ENCODE peak calls at places on chromosomes 13 and 19, in seven cellular contexts. One of them, this sample, is unnamed.

GRCh38 chr19:35557539-35558399 is 5.7 kb downstream of the ATP4A start:
- DNase-seq in bronchial epithelial cell: peak; percentile 34
- DNase-seq in C1 segment of cervical spinal cord: no peak
- DNase-seq in fibroblast of lung: peak; percentile 37
- DNase-seq in mesothelial cell of epicardium: peak; percentile 82
- DNase-seq in occipital lobe: no peak
- DNase-seq in DMS 273 treated with DMSO at 0.1 percent for 48 hours: peak; percentile 38
- DNase-seq in this sample: no peak

GRCh38 chr13:83065136-83065535 is 817.1 kb downstream of the SLITRK1 start:
- DNase-seq in bronchial epithelial cell: no peak
- DNase-seq in C1 segment of cervical spinal cord: no peak
- DNase-seq in fibroblast of lung: peak; percentile 86
- DNase-seq in mesothelial cell of epicardium: no peak
- DNase-seq in occipital lobe: no peak
- DNase-seq in DMS 273 treated with DMSO at 0.1 percent for 48 hours: no peak
- DNase-seq in this sample: no peak

GRCh38 chr13:30253830-30254229 is 53.5 kb downstream of the KATNAL1 start:
- DNase-seq in bronchial epithelial cell: no peak
- DNase-seq in C1 segment of cervical spinal cord: no peak
- DNase-seq in fibroblast of lung: peak; percentile 26
- DNase-seq in mesothelial cell of epicardium: no peak
- DNase-seq in occipital lobe: no peak
- DNase-seq in DMS 273 treated with DMSO at 0.1 percent for 48 hours: no peak
- DNase-seq in this sample: no peak

GRCh38 chr19:19268453-19269385 is 4.4 kb downstream of the TM6SF2 start:
- DNase-seq in bronchial epithelial cell: no peak
- DNase-seq in C1 segment of cervical spinal cord: no peak
- DNase-seq in fibroblast of lung: no peak
- DNase-seq in mesothelial cell of epicardium: no peak
- DNase-seq in occipital lobe: no peak
- DNase-seq in DMS 273 treated with DMSO at 0.1 percent for 48 hours: no peak
- DNase-seq in this sample: no peak

GRCh38 chr19:45103625-45104319 is 10.8 kb downstream of the PPP1R37 start:
- DNase-seq in bronchial epithelial cell: no peak
- DNase-seq in C1 segment of cervical spinal cord: no peak
- DNase-seq in fibroblast of lung: no peak
- DNase-seq in mesothelial cell of epicardium: no peak
- DNase-seq in occipital lobe: no peak
- DNase-seq in DMS 273 treated with DMSO at 0.1 percent for 48 hours: no peak
- DNase-seq in this sample: no peak

GRCh38 chr19:10718205-10719196 is 622 bp downstream of the DNM2 start:
- DNase-seq in bronchial epithelial cell: peak; percentile 9
- DNase-seq in C1 segment of cervical spinal cord: no peak
- DNase-seq in fibroblast of lung: peak; percentile 16
- DNase-seq in mesothelial cell of epicardium: peak; percentile 70
- DNase-seq in occipital lobe: no peak
- DNase-seq in DMS 273 treated with DMSO at 0.1 percent for 48 hours: no peak
- DNase-seq in this sample: no peak

GRCh38 chr13:94249512-94249911 is 230.0 kb downstream of the DCT start:
- DNase-seq in bronchial epithelial cell: no peak
- DNase-seq in C1 segment of cervical spinal cord: no peak
- DNase-seq in fibroblast of lung: peak; percentile 94
- DNase-seq in mesothelial cell of epicardium: no peak
- DNase-seq in occipital lobe: no peak
- DNase-seq in DMS 273 treated with DMSO at 0.1 percent for 48 hours: no peak
- DNase-seq in this sample: no peak

GRCh38 chr19:46373573-46374359 is 26.9 kb downstream of the PPP5C start:
- DNase-seq in bronchial epithelial cell: peak; percentile 98
- DNase-seq in C1 segment of cervical spinal cord: no peak
- DNase-seq in fibroblast of lung: peak; percentile 72
- DNase-seq in mesothelial cell of epicardium: no peak
- DNase-seq in occipital lobe: no peak
- DNase-seq in DMS 273 treated with DMSO at 0.1 percent for 48 hours: peak; percentile 97
- DNase-seq in this sample: no peak

GRCh38 chr13:27794075-27794691 is 1.9 kb downstream of the GSX1 start:
- DNase-seq in bronchial epithelial cell: no peak
- DNase-seq in C1 segment of cervical spinal cord: no peak
- DNase-seq in fibroblast of lung: no peak
- DNase-seq in mesothelial cell of epicardium: no peak
- DNase-seq in occipital lobe: no peak
- DNase-seq in DMS 273 treated with DMSO at 0.1 percent for 48 hours: no peak
- DNase-seq in this sample: no peak

GRCh38 chr19:3006075-3006767 is 22.9 kb downstream of the TLE2 start:
- DNase-seq in bronchial epithelial cell: no peak
- DNase-seq in C1 segment of cervical spinal cord: no peak
- DNase-seq in fibroblast of lung: no peak
- DNase-seq in mesothelial cell of epicardium: no peak
- DNase-seq in occipital lobe: no peak
- DNase-seq in DMS 273 treated with DMSO at 0.1 percent for 48 hours: no peak
- DNase-seq in this sample: no peak

GRCh38 chr19:45406957-45407375 is 522 bp downstream of the POLR1G start:
- DNase-seq in bronchial epithelial cell: no peak
- DNase-seq in C1 segment of cervical spinal cord: no peak
- DNase-seq in fibroblast of lung: no peak
- DNase-seq in mesothelial cell of epicardium: no peak
- DNase-seq in occipital lobe: no peak
- DNase-seq in DMS 273 treated with DMSO at 0.1 percent for 48 hours: no peak
- DNase-seq in this sample: no peak

GRCh38 chr13:78194904-78195639 is 276.4 kb upstream of the EDNRB start:
- DNase-seq in bronchial epithelial cell: peak; percentile 37
- DNase-seq in C1 segment of cervical spinal cord: no peak
- DNase-seq in fibroblast of lung: peak; percentile 74
- DNase-seq in mesothelial cell of epicardium: no peak
- DNase-seq in occipital lobe: no peak
- DNase-seq in DMS 273 treated with DMSO at 0.1 percent for 48 hours: no peak
- DNase-seq in this sample: no peak

GRCh38 chr13:103941506-103942148 is 875.4 kb upstream of the SLC10A2 start:
- DNase-seq in bronchial epithelial cell: peak; percentile 22
- DNase-seq in C1 segment of cervical spinal cord: no peak
- DNase-seq in fibroblast of lung: peak; percentile 51
- DNase-seq in mesothelial cell of epicardium: no peak
- DNase-seq in occipital lobe: no peak
- DNase-seq in DMS 273 treated with DMSO at 0.1 percent for 48 hours: no peak
- DNase-seq in this sample: no peak

GRCh38 chr13:51620165-51620983 is 36.1 kb downstream of the WDFY2 start:
- DNase-seq in bronchial epithelial cell: no peak
- DNase-seq in C1 segment of cervical spinal cord: no peak
- DNase-seq in fibroblast of lung: no peak
- DNase-seq in mesothelial cell of epicardium: no peak
- DNase-seq in occipital lobe: no peak
- DNase-seq in DMS 273 treated with DMSO at 0.1 percent for 48 hours: no peak
- DNase-seq in this sample: peak; percentile 62

GRCh38 chr19:48329167-48329891 is 4.0 kb downstream of the EMP3 start:
- DNase-seq in bronchial epithelial cell: peak; percentile 68
- DNase-seq in C1 segment of cervical spinal cord: no peak
- DNase-seq in fibroblast of lung: peak; percentile 65
- DNase-seq in mesothelial cell of epicardium: no peak
- DNase-seq in occipital lobe: no peak
- DNase-seq in DMS 273 treated with DMSO at 0.1 percent for 48 hours: no peak
- DNase-seq in this sample: peak; percentile 40

GRCh38 chr13:35470671-35471465 is 5.6 kb downstream of the MAB21L1 start:
- DNase-seq in bronchial epithelial cell: no peak
- DNase-seq in C1 segment of cervical spinal cord: no peak
- DNase-seq in fibroblast of lung: peak; percentile 39
- DNase-seq in mesothelial cell of epicardium: peak; percentile 57
- DNase-seq in occipital lobe: no peak
- DNase-seq in DMS 273 treated with DMSO at 0.1 percent for 48 hours: no peak
- DNase-seq in this sample: peak; percentile 27

GRCh38 chr13:32940601-32941000 is 75.6 kb upstream of the KL start:
- DNase-seq in bronchial epithelial cell: no peak
- DNase-seq in C1 segment of cervical spinal cord: no peak
- DNase-seq in fibroblast of lung: peak; percentile 58
- DNase-seq in mesothelial cell of epicardium: no peak
- DNase-seq in occipital lobe: no peak
- DNase-seq in DMS 273 treated with DMSO at 0.1 percent for 48 hours: peak; percentile 4
- DNase-seq in this sample: peak; percentile 26

GRCh38 chr13:41011382-41011956 is 7.6 kb downstream of the ELF1 start:
- DNase-seq in bronchial epithelial cell: no peak
- DNase-seq in C1 segment of cervical spinal cord: no peak
- DNase-seq in fibroblast of lung: no peak
- DNase-seq in mesothelial cell of epicardium: no peak
- DNase-seq in occipital lobe: no peak
- DNase-seq in DMS 273 treated with DMSO at 0.1 percent for 48 hours: no peak
- DNase-seq in this sample: no peak

GRCh38 chr19:1884719-1885334 is 469 bp downstream of the ABHD17A start:
- DNase-seq in bronchial epithelial cell: no peak
- DNase-seq in C1 segment of cervical spinal cord: no peak
- DNase-seq in fibroblast of lung: no peak
- DNase-seq in mesothelial cell of epicardium: no peak
- DNase-seq in occipital lobe: no peak
- DNase-seq in DMS 273 treated with DMSO at 0.1 percent for 48 hours: no peak
- DNase-seq in this sample: no peak

GRCh38 chr19:39508629-39509028 is 6.3 kb upstream of the SELENOV start:
- DNase-seq in bronchial epithelial cell: no peak
- DNase-seq in C1 segment of cervical spinal cord: no peak
- DNase-seq in fibroblast of lung: no peak
- DNase-seq in mesothelial cell of epicardium: no peak
- DNase-seq in occipital lobe: no peak
- DNase-seq in DMS 273 treated with DMSO at 0.1 percent for 48 hours: no peak
- DNase-seq in this sample: no peak

GRCh38 chr13:113598481-113598880 is 13.9 kb downstream of the TFDP1 start:
- DNase-seq in bronchial epithelial cell: no peak
- DNase-seq in C1 segment of cervical spinal cord: no peak
- DNase-seq in fibroblast of lung: no peak
- DNase-seq in mesothelial cell of epicardium: no peak
- DNase-seq in occipital lobe: no peak
- DNase-seq in DMS 273 treated with DMSO at 0.1 percent for 48 hours: no peak
- DNase-seq in this sample: no peak